ENCODE peak calls at places on chromosome 10, in five cellular contexts. Y is neural crest cell, G is DND-41, D is mucosa of descending colon, C is progenitor cell of endocrine pancreas. J is an unnamed sample.

GRCh38 chr10:17984056-17984455 is 32.3 kb downstream of the SLC39A12 start:
- DNase-seq in Y (no peak), G (no peak), D (no peak), C (no peak), J (no peak)

GRCh38 chr10:86951184-86951761 is 6.1 kb downstream of the MMRN2 start:
- DNase-seq in Y (no peak), G (no peak), D (no peak), C (no peak), J (no peak)

GRCh38 chr10:126468876-126469643 is 80.8 kb upstream of the ADAM12 start:
- DNase-seq in Y (no peak), G (peak; percentile 10), D (peak; percentile 6), C (no peak), J (no peak)

GRCh38 chr10:132743925-132744490 is 41.9 kb downstream of the NKX6-2 start:
- DNase-seq in Y (no peak), G (no peak), D (no peak), C (no peak), J (no peak)

GRCh38 chr10:114026189-114027040 is 17.3 kb upstream of the ADRB1 start:
- DNase-seq in Y (no peak), G (no peak), D (peak; percentile 22), C (no peak), J (no peak)

GRCh38 chr10:61900829-61901783 is at the start of gene ARID5B:
- DNase-seq in Y (peak; percentile 34), G (peak; percentile 55), D (peak; percentile 87), C (no peak), J (no peak)

GRCh38 chr10:63929826-63930467 is 408.7 kb downstream of the REEP3 start:
- DNase-seq in Y (no peak), G (no peak), D (peak; percentile 3), C (no peak), J (no peak)

GRCh38 chr10:129854796-129855705 is 109.0 kb downstream of the EBF3 start:
- DNase-seq in Y (no peak), G (no peak), D (no peak), C (no peak), J (no peak)

GRCh38 chr10:98374176-98374969 is 40.6 kb downstream of the PYROXD2 start:
- DNase-seq in Y (no peak), G (no peak), D (no peak), C (no peak), J (no peak)

GRCh38 chr10:104350146-104350635 is 3.4 kb upstream of the CFAP58 start:
- DNase-seq in Y (no peak), G (peak; percentile 22), D (peak; percentile 39), C (no peak), J (no peak)

J was measured in iPS DF 19.7.